ENCODE peak calls at places on chromosomes 6 and 20, in ten cellular contexts. One of them, this sample, is unnamed.

GRCh38 chr20:14117768-14118167 is 122.5 kb downstream of the MACROD2 start:
- DNase-seq in effector memory CD8-positive, alpha-beta T cell: no peak
- DNase-seq in NCI-H1417: no peak
- DNase-seq in HTR-8/SVneo: no peak
- DNase-seq in kidney glomerular epithelial cell: no peak
- DNase-seq in T follicular helper cell: no peak
- DNase-seq in fibroblast of mammary gland: peak; percentile 7
- DNase-seq in psoas muscle: no peak
- DNase-seq in stimulated activated CD4-positive, alpha-beta T cell treated with anti-CD3 and anti-CD28 coated beads, Interleukin-1b, Interleukin-23, amount 100 ng/mL, for 24 hours: no peak
- DNase-seq in NB4: no peak
- DNase-seq in this sample: no peak

GRCh38 chr20:1154734-1155133 is 30.0 kb downstream of the TMEM74B start:
- DNase-seq in effector memory CD8-positive, alpha-beta T cell: no peak
- DNase-seq in NCI-H1417: no peak
- DNase-seq in HTR-8/SVneo: no peak
- DNase-seq in kidney glomerular epithelial cell: no peak
- DNase-seq in T follicular helper cell: no peak
- DNase-seq in fibroblast of mammary gland: no peak
- DNase-seq in psoas muscle: no peak
- DNase-seq in stimulated activated CD4-positive, alpha-beta T cell treated with anti-CD3 and anti-CD28 coated beads, Interleukin-1b, Interleukin-23, amount 100 ng/mL, for 24 hours: no peak
- DNase-seq in NB4: no peak
- DNase-seq in this sample: no peak

GRCh38 chr20:41432620-41433602 is 66.3 kb upstream of the EMILIN3 start:
- DNase-seq in effector memory CD8-positive, alpha-beta T cell: no peak
- DNase-seq in NCI-H1417: no peak
- DNase-seq in HTR-8/SVneo: no peak
- DNase-seq in kidney glomerular epithelial cell: no peak
- DNase-seq in T follicular helper cell: no peak
- DNase-seq in fibroblast of mammary gland: no peak
- DNase-seq in psoas muscle: no peak
- DNase-seq in stimulated activated CD4-positive, alpha-beta T cell treated with anti-CD3 and anti-CD28 coated beads, Interleukin-1b, Interleukin-23, amount 100 ng/mL, for 24 hours: no peak
- DNase-seq in NB4: no peak
- DNase-seq in this sample: no peak

GRCh38 chr6:56055066-56055465 is 179.7 kb upstream of the BMP5 start:
- DNase-seq in effector memory CD8-positive, alpha-beta T cell: no peak
- DNase-seq in NCI-H1417: no peak
- DNase-seq in HTR-8/SVneo: no peak
- DNase-seq in kidney glomerular epithelial cell: no peak
- DNase-seq in T follicular helper cell: no peak
- DNase-seq in fibroblast of mammary gland: no peak
- DNase-seq in psoas muscle: no peak
- DNase-seq in stimulated activated CD4-positive, alpha-beta T cell treated with anti-CD3 and anti-CD28 coated beads, Interleukin-1b, Interleukin-23, amount 100 ng/mL, for 24 hours: no peak
- DNase-seq in NB4: no peak
- DNase-seq in this sample: no peak

GRCh38 chr20:35404614-35405259 is 7.0 kb downstream of the UQCC1 start:
- DNase-seq in effector memory CD8-positive, alpha-beta T cell: no peak
- DNase-seq in NCI-H1417: no peak
- DNase-seq in HTR-8/SVneo: no peak
- DNase-seq in kidney glomerular epithelial cell: no peak
- DNase-seq in T follicular helper cell: no peak
- DNase-seq in fibroblast of mammary gland: no peak
- DNase-seq in psoas muscle: no peak
- DNase-seq in stimulated activated CD4-positive, alpha-beta T cell treated with anti-CD3 and anti-CD28 coated beads, Interleukin-1b, Interleukin-23, amount 100 ng/mL, for 24 hours: no peak
- DNase-seq in NB4: peak; percentile 52
- DNase-seq in this sample: no peak

GRCh38 chr6:14126250-14126649 is 8.7 kb downstream of the CD83 start:
- DNase-seq in effector memory CD8-positive, alpha-beta T cell: no peak
- DNase-seq in NCI-H1417: no peak
- DNase-seq in HTR-8/SVneo: no peak
- DNase-seq in kidney glomerular epithelial cell: no peak
- DNase-seq in T follicular helper cell: no peak
- DNase-seq in fibroblast of mammary gland: no peak
- DNase-seq in psoas muscle: no peak
- DNase-seq in stimulated activated CD4-positive, alpha-beta T cell treated with anti-CD3 and anti-CD28 coated beads, Interleukin-1b, Interleukin-23, amount 100 ng/mL, for 24 hours: no peak
- DNase-seq in NB4: no peak
- DNase-seq in this sample: no peak

GRCh38 chr20:62938105-62938888 is at the start of gene GID8:
- DNase-seq in effector memory CD8-positive, alpha-beta T cell: peak; percentile 48
- DNase-seq in NCI-H1417: peak; percentile 80
- DNase-seq in HTR-8/SVneo: peak; percentile 73
- DNase-seq in kidney glomerular epithelial cell: peak; percentile 20
- DNase-seq in T follicular helper cell: peak; percentile 24
- DNase-seq in fibroblast of mammary gland: peak; percentile 32
- DNase-seq in psoas muscle: peak; percentile 76
- DNase-seq in stimulated activated CD4-positive, alpha-beta T cell treated with anti-CD3 and anti-CD28 coated beads, Interleukin-1b, Interleukin-23, amount 100 ng/mL, for 24 hours: no peak
- DNase-seq in NB4: peak; percentile 71
- DNase-seq in this sample: no peak

GRCh38 chr6:162626869-162627268 is 100.7 kb downstream of the PRKN start:
- DNase-seq in effector memory CD8-positive, alpha-beta T cell: no peak
- DNase-seq in NCI-H1417: no peak
- DNase-seq in HTR-8/SVneo: no peak
- DNase-seq in kidney glomerular epithelial cell: no peak
- DNase-seq in T follicular helper cell: no peak
- DNase-seq in fibroblast of mammary gland: no peak
- DNase-seq in psoas muscle: no peak
- DNase-seq in stimulated activated CD4-positive, alpha-beta T cell treated with anti-CD3 and anti-CD28 coated beads, Interleukin-1b, Interleukin-23, amount 100 ng/mL, for 24 hours: no peak
- DNase-seq in NB4: no peak
- DNase-seq in this sample: no peak